ENCODE peak calls at places on chromosomes 7 and 10, in nine cellular contexts. N, Y, B, A, G, Z, H, O and V are unnamed samples.

GRCh38 chr7:23539494-23539907 is 7.7 kb upstream of the TRA2A start:
- DNase-seq in H (no peak), Z (peak; percentile 26), A (no peak), N (no peak), G (no peak), B (no peak), O (no peak), Y (no peak), V (peak; percentile 50)

GRCh38 chr10:7054915-7055314 is 355.9 kb downstream of the SFMBT2 start:
- DNase-seq in B (no peak), Z (no peak), A (no peak), H (no peak), N (no peak), Y (peak; percentile 13), O (peak; percentile 36), G (no peak), V (no peak)

GRCh38 chr7:17523813-17524741 is 225.6 kb downstream of the AHR start:
- DNase-seq in O (peak; percentile 74), A (no peak), N (no peak), B (no peak), Z (no peak), H (peak; percentile 74), Y (peak; percentile 78), G (peak; percentile 80), V (no peak)

GRCh38 chr7:149720372-149721083 is 52.9 kb downstream of the ZNF467 start:
- DNase-seq in Z (no peak), Y (no peak), O (no peak), A (peak; percentile 66), N (no peak), G (peak; percentile 64), B (no peak), H (peak; percentile 91), V (no peak)

GRCh38 chr10:59337254-59337653 is 25.1 kb downstream of the FAM13C start:
- DNase-seq in N (peak; percentile 5), B (no peak), Z (no peak), G (no peak), H (peak; percentile 60), Y (peak; percentile 63), O (peak; percentile 63), A (peak; percentile 58), V (no peak)

GRCh38 chr7:68400783-68401182 is 1197.5 kb upstream of the AUTS2 start:
- DNase-seq in G (no peak), N (no peak), Y (no peak), A (no peak), Z (no peak), H (no peak), B (no peak), O (no peak), V (no peak)

GRCh38 chr7:102197599-102197998 is 89.1 kb upstream of the SH2B2 start:
- DNase-seq in N (no peak), G (no peak), A (no peak), B (no peak), H (no peak), Z (no peak), O (no peak), Y (no peak), V (no peak)

GRCh38 chr7:69457912-69458491 is 140.3 kb upstream of the AUTS2 start:
- DNase-seq in Z (no peak), H (peak; percentile 31), N (no peak), Y (no peak), A (no peak), O (peak; percentile 46), B (no peak), G (no peak), V (no peak)

GRCh38 chr10:113087082-113088029 is 137.3 kb downstream of the TCF7L2 start:
- DNase-seq in G (peak; percentile 77), N (peak; percentile 69), H (peak; percentile 75), Y (peak; percentile 99), A (peak; percentile 95), O (peak; percentile 100), Z (no peak), B (no peak), V (no peak)

GRCh38 chr7:741191-741671 is 14.2 kb upstream of the PRKAR1B start:
- DNase-seq in H (no peak), Y (no peak), A (peak; percentile 82), G (peak; percentile 55), N (no peak), Z (no peak), O (no peak), B (no peak), V (no peak)

GRCh38 chr10:13291821-13292773 is 7.8 kb downstream of the PHYH start:
- DNase-seq in N (no peak), H (no peak), B (no peak), Z (no peak), A (no peak), Y (no peak), G (no peak), O (no peak), V (no peak)

GRCh38 chr7:74027124-74027682 is 770 bp upstream of the ELN start:
- DNase-seq in H (no peak), B (no peak), Y (no peak), Z (no peak), N (no peak), A (no peak), O (no peak), G (no peak), V (no peak)

GRCh38 chr7:74028321-74028812 is 394 bp downstream of the ELN start:
- DNase-seq in G (no peak), B (no peak), A (peak; percentile 73), N (no peak), Z (no peak), O (no peak), Y (no peak), H (no peak), V (no peak)

GRCh38 chr7:74029094-74029785 is 1.3 kb downstream of the ELN start:
- DNase-seq in Z (no peak), G (no peak), Y (no peak), H (peak; percentile 48), O (no peak), B (no peak), N (no peak), A (peak; percentile 49), V (no peak)

GRCh38 chr7:74026406-74027123 is 1.4 kb upstream of the ELN start:
- DNase-seq in Z (peak; percentile 18), Y (peak; percentile 60), H (peak; percentile 80), B (peak; percentile 39), A (peak; percentile 94), N (peak; percentile 61), O (peak; percentile 76), G (peak; percentile 87), V (peak; percentile 50)

DNA sequence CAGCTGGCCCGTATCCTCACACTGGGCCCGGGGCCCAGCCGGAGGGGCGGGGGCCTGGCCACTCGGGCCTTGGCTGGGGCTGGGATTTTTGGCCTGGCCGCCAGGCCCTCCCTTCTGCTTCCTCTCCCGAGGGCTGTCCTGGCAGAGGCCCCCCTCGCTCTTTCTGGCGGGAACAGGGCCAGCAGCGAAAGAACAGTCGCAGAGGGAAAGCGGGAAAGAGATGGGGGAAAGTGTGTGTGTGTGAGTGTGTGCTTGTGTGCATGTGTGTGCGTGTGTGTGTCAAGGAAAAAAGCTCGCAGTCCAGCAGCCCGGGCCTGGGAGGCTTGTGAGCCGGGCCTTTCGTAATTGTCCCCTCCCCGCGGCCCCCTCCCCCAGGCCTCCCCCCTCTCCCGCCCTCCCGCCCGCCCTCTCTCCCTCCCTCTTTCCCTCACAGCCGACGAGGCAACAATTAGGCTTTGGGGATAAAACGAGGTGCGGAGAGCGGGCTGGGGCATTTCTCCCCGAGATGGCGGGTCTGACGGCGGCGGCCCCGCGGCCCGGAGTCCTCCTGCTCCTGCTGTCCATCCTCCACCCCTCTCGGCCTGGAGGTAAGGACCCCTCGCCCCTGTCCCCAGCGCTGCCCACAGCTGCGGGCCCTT is at the start of gene ELN:
- DNase-seq in Z (no peak), B (no peak), Y (peak; percentile 35), G (peak; percentile 83), H (peak; percentile 88), O (peak; percentile 62), N (peak; percentile 82), A (peak; percentile 89), V (no peak)
- H3K4me3 ChIP-seq in Z (no peak within 1 kb of the TSS), B (no peak within 1 kb of the TSS), Y (peak within 1 kb of the TSS; percentile 83), G (peak within 1 kb of the TSS; percentile 61), H (peak within 1 kb of the TSS; percentile 52), O (peak within 1 kb of the TSS; percentile 70), N (peak within 1 kb of the TSS; percentile 82), A (peak within 1 kb of the TSS; percentile 49), V (no peak within 1 kb of the TSS)

DNA sequence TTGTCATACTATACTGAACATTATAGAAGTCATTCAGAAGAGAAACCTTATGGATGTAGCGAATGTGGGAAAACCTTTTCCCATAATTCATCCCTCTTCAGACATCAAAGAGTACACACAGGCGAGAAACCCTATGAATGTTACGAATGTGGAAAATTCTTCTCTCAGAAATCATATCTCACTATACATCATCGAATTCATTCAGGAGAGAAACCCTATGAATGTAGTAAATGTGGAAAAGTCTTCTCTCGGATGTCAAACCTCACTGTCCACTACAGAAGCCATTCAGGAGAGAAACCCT is 19.4 kb downstream of the RBAK start:
- DNase-seq in A (no peak), O (no peak), N (no peak), G (no peak), B (no peak), H (no peak), Y (no peak), Z (no peak), V (no peak)
- H3K9me3 ChIP-seq in A (peaks cover 67% of the 10 kb centered on the region), O (peaks cover 41% of the 10 kb centered on the region), N (peaks cover 100% of the 10 kb centered on the region), G (peaks cover 94% of the 10 kb centered on the region), B (peaks cover 100% of the 10 kb centered on the region), H (no peaks in the 10 kb centered on the region), Y (peaks cover 99% of the 10 kb centered on the region), Z (peaks cover 76% of the 10 kb centered on the region), V (peaks cover 43% of the 10 kb centered on the region)

GRCh38 chr10:102309916-102310315 is 64.6 kb downstream of the GBF1 start:
- DNase-seq in H (no peak), Z (no peak), G (no peak), N (no peak), A (no peak), Y (no peak), B (no peak), O (no peak), V (no peak)
- H3K27ac ChIP-seq in H (no peak overlapping the region), Z (no peak overlapping the region), G (no peak overlapping the region), N (no peak overlapping the region), A (peak overlapping the region; percentile 69), Y (peak overlapping the region; percentile 92), B (no peak overlapping the region), O (peak overlapping the region; percentile 46), V (no peak overlapping the region)

DNA sequence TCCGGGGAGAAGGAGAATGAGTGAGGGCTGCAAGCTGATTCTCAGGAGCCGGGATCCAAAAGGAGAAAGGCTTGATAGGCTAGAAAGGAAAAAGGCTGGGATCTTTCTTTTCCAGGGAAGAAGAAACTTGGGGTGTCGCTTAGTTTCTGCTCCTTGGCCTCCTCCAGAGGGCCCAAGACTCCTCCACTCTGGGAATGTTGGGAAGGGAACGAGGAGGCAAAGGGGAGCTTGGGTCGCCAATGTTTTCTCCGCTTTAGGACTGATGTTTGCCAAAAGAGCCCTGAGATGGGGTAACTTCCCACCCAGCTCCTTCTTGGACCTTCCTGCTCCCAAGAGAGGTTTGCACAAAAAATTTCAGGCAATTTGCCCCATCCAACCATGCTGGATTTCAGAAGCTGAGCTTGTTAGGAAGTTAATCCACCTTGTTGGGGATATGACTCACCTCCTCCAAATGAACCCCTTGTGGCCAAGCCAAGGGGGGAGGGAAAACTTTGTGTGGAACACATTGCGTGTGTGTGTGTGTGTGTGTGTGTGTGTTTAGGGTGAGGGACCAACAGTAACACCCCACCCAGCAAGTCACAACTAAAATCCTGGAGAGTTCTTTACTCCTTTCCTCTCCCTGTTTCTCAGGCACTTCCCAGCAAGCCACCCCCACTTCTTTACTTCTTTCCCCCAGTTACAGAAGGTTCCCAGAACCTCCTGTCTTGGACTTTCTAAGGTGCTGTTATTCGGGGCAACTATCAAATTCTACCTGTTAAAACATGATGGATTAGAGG is 8.7 kb upstream of the HOXA2 start:
- DNase-seq in B (no peak), A (peak; percentile 97), Z (no peak), O (peak; percentile 24), Y (peak; percentile 42), N (no peak), H (no peak), G (no peak), V (no peak)
- H3K4me3 ChIP-seq in B (no peak overlapping the region), A (peak overlapping the region; percentile 60), Z (no peak overlapping the region), O (no peak overlapping the region), Y (peak overlapping the region; percentile 87), N (peak overlapping the region; percentile 99), H (no peak overlapping the region), G (peak overlapping the region; percentile 54), V (no peak overlapping the region)